ENCODE peak calls at places on chromosomes 16 and 17, in six cellular contexts. B, J, F, Y, M and S are unnamed samples.

GRCh38 chr16:30151091-30151490 is 28.1 kb upstream of the MAPK3 start:
- DNase-seq in Y (no peak), F (no peak), J (no peak), M (no peak), B (no peak), S (no peak)

GRCh38 chr16:60261425-60261824 is 1527.3 kb upstream of the GOT2 start:
- DNase-seq in B (no peak), M (no peak), F (no peak), J (no peak), Y (no peak), S (no peak)

GRCh38 chr16:71807905-71808592 is 585 bp downstream of the AP1G1 start:
- DNase-seq in Y (no peak), M (no peak), J (peak), F (peak), B (no peak), S (no peak)

GRCh38 chr16:15765880-15766279 is 90.9 kb downstream of the MYH11 start:
- DNase-seq in Y (peak), M (peak), J (peak), F (peak), B (peak), S (peak)

GRCh38 chr16:52494621-52495020 is 52.3 kb downstream of the TOX3 start:
- DNase-seq in J (no peak), M (no peak), B (no peak), Y (no peak), F (no peak), S (no peak)

GRCh38 chr17:45261577-45262515 is at the start of gene SPATA32:
- DNase-seq in J (peak), B (peak), F (no peak), M (peak), Y (no peak), S (peak)

GRCh38 chr17:64413505-64413904 is 22.8 kb upstream of the PECAM1 start:
- DNase-seq in Y (peak), F (no peak), J (no peak), B (no peak), M (no peak), S (no peak)

GRCh38 chr17:59525668-59526067 is 39.7 kb upstream of the DHX40 start:
- DNase-seq in Y (no peak), F (no peak), J (no peak), B (no peak), M (no peak), S (no peak)

GRCh38 chr17:48814504-48814903 is 2.5 kb downstream of the TTLL6 start:
- DNase-seq in J (peak), F (peak), M (peak), Y (no peak), B (peak), S (peak)

GRCh38 chr16:31106509-31107464 is 1.4 kb upstream of the BCKDK start:
- DNase-seq in J (no peak), F (no peak), M (no peak), Y (no peak), B (no peak), S (no peak)

GRCh38 chr16:68760671-68761275 is 23.7 kb downstream of the CDH1 start:
- DNase-seq in J (peak), B (no peak), F (peak), Y (peak), M (no peak), S (no peak)

DNA sequence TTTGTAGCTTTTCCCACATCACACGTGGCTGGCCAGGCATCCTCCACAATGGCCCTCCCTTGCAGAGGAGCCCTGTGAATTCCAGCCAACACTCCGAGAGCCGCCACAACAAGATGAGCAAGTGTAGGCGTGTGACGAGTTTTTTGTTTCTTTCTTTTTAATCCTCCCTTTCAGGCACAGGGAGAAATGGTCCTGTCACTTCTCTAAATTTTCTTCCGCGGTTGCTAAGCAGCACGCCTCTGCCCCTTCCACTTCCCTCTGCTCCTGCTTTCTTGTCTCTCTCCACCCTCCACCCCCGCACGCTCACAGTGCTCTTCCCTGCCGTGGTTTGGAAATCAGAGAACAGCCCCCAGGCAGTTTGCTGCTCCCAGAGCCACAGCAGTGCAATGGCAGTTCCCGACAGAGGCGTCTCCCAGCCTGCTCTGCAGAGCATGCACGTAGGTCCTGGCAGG is 68.0 kb upstream of the MRTFB start:
- DNase-seq in J (peak), B (peak), Y (no peak), F (no peak), M (peak), S (peak)
- TF ChIP-seq USF2 in J (no peak), B (no peak), Y (no peak), F (no peak), M (no peak), S (no peak)

GRCh38 chr17:13001991-13002615 is 15.7 kb downstream of the ELAC2 start:
- DNase-seq in J (peak), F (no peak), M (no peak), Y (no peak), B (no peak), S (no peak)
- TF ChIP-seq USF2 in J (no peak), F (no peak), M (no peak), Y (no peak), B (no peak), S (no peak)

GRCh38 chr17:56011406-56012131 is 141.7 kb upstream of the ANKFN1 start:
- DNase-seq in F (no peak), B (no peak), M (no peak), J (no peak), Y (no peak), S (no peak)

DNA sequence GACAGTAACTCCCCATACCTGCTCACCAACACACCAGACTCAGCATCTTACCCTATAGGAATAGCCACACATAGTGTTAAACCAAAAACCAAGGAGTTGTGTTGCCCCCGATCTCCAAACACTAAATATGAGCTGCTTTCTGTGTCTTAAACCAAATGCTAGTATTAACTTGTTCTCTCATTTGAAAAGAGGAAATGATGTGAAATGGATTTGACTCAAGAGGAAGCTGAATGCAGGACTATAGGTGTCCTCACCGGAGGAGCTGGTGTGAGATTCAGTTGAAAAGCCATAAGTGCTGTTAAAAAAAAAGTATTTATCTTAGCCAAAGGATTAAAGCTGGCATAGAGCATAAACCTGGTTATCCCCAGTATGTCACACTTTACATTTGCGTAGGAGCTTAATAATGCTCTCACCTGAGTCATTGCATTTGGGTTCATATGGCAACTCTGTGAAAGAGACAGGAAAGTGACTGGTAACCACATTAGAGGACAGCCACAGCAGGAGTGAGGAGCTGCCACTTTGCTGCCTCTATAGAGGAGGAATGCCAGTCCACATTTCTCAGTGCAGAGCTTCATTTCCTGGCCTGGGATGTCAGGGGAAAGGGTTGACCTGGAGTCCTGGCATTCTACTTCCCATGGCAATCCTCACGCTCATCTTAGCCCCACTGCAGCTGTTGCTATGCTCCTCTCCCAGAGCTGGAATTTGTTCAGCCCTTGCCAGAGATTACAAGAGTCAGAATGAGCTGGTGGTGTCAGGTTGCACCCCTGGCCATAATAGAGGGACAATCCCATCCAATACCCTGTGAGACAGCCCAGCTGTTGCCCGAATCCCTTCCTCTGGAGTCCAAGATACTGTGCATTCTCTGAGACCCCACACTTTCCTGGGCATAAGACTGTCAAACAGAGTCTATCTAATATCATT is 143.2 kb upstream of the ANKFN1 start:
- DNase-seq in B (no peak), F (no peak), Y (no peak), J (peak), M (no peak), S (no peak)
- TF ChIP-seq USF2 in B (no peak), F (no peak), Y (no peak), J (no peak), M (no peak), S (no peak)

DNA sequence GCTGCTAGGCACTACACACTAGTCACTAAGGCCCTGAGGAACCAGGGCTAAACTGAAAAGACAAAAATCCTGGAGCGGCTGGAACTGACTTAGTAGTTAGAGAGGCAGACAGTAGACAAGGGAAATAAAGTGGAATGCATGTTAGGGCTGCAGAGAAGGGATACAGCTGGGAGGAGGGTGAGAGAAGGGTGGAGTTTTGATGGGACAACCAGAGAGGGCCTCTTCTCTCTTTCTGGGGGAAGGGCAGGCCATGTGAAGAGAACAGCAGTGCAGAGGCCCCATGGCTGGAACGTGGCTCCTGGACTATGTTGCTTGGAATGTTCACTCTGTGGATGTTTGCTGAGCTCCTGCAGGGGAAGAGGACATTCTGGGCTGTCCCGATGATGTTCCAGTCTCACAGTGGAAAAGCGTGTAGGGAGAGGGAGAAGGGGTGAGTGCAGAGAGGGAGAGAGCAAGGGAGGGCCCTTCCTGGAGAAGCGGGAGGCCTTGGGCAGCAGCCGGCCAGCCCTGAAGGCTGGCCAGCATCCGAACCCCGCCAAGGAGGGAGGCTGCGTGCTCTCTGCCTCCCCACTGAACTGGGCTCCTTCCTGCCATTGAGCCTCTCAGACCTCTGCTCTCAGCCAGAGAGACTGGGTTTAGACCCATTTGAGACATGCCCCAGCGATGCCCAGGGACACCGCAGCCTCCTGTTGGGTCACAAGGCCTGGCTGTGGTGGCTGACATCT is 33.1 kb upstream of the GSE1 start:
- DNase-seq in B (no peak), F (no peak), Y (no peak), J (no peak), M (no peak), S (no peak)
- TF ChIP-seq USF2 in B (no peak), F (no peak), Y (no peak), J (no peak), M (no peak), S (no peak)

GRCh38 chr17:78058001-78058400 is 70.6 kb downstream of the TMC6 start:
- DNase-seq in Y (no peak), M (no peak), F (no peak), J (no peak), B (no peak), S (no peak)

GRCh38 chr17:78064708-78065107 is 63.8 kb downstream of the TMC6 start:
- DNase-seq in M (no peak), Y (no peak), J (no peak), B (no peak), F (no peak), S (no peak)

GRCh38 chr17:78058581-78058980 is 70.0 kb downstream of the TMC6 start:
- DNase-seq in F (no peak), Y (no peak), M (no peak), B (no peak), J (no peak), S (no peak)

DNA sequence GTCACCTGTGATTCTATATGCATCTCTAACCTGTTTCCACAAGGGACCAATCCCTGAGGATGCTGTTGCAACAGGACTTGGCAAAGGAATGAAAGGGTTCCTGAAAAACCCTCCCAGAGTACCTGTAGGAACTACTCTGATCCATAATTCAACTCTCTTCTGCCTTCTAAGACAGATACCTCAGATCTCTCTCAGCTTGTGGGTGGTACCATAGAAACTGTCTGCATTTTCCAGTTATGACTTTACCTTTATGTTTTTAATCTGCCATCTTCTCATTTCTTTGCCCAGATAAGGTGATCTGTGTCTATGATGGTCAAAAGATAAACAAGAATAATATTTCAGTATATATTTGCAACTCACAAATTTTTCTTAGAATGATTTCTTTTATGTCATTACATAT is 65.1 kb downstream of the TMC6 start:
- DNase-seq in B (no peak), J (no peak), F (no peak), Y (no peak), M (no peak), S (no peak)
- TF ChIP-seq USF2 in B (no peak), J (no peak), F (no peak), Y (no peak), M (no peak), S (no peak)

DNA sequence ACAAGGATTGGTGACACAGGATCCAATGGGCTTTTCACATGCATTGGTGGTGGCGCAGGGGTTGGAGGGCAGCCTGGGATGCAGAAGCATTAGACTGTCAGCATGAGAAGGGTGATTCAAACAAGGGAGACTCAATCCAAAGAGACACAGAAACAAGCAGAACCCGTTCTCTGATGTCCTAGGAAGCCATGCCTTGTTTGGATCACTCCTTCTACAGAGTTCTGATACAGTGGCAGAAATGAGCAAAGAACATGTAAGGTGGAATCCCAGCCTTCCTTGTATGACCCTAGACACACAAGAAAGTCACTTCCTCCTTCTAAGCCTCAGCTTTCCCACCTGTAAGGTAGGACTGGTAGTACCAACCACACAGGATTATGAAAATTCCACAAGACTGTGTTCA is 5.7 kb downstream of the KRT33B start:
- DNase-seq in M (no peak), F (no peak), Y (no peak), J (no peak), B (no peak), S (no peak)
- TF ChIP-seq USF2 in M (no peak), F (no peak), Y (no peak), J (no peak), B (no peak), S (no peak)